ENCODE peak calls at places on chromosomes 13 and 19, in ten cellular contexts. Z, A, Q, O, R, B, G, I, P and N are unnamed samples.

GRCh38 chr13:27263438-27263837 is 7.2 kb upstream of the RASL11A start:
- DNase-seq in G (no peak), Z (no peak), P (no peak), I (no peak), A (no peak), O (no peak), Q (no peak), R (no peak), B (no peak), N (no peak)

GRCh38 chr13:30618186-30618937 is 642 bp downstream of the USPL1 start:
- DNase-seq in Z (peak; percentile 27), P (no peak), B (peak; percentile 48), Q (no peak), A (peak; percentile 84), R (no peak), I (peak; percentile 30), G (no peak), O (peak; percentile 25), N (no peak)

GRCh38 chr13:113413178-113413897 is 40.0 kb downstream of the ADPRHL1 start:
- DNase-seq in O (no peak), A (no peak), Q (no peak), G (no peak), B (no peak), P (no peak), R (no peak), I (no peak), Z (no peak), N (no peak)

GRCh38 chr13:75489502-75490263 is 7.7 kb upstream of the TBC1D4 start:
- DNase-seq in P (no peak), Z (no peak), R (peak; percentile 69), O (peak; percentile 53), A (no peak), B (no peak), I (peak; percentile 27), G (no peak), Q (no peak), N (no peak)

GRCh38 chr13:49810825-49811526 is 18.5 kb upstream of the KPNA3 start:
- DNase-seq in Z (no peak), B (no peak), G (no peak), R (peak; percentile 83), I (no peak), A (no peak), Q (no peak), P (no peak), O (no peak), N (peak; percentile 66)

GRCh38 chr13:59880468-59880867 is 283.3 kb downstream of the DIAPH3 start:
- DNase-seq in Z (no peak), P (no peak), A (no peak), Q (no peak), R (peak; percentile 28), B (no peak), G (no peak), O (no peak), I (no peak), N (no peak)

GRCh38 chr13:48626726-48627451 is 26.8 kb upstream of the CYSLTR2 start:
- DNase-seq in P (no peak), Q (no peak), R (no peak), Z (no peak), I (no peak), O (no peak), G (no peak), A (no peak), B (peak; percentile 49), N (no peak)

GRCh38 chr19:43476606-43477005 is 11.2 kb upstream of the LYPD3 start:
- DNase-seq in I (no peak), G (no peak), O (no peak), Q (no peak), R (peak; percentile 94), P (no peak), B (peak; percentile 47), A (no peak), Z (no peak), N (no peak)

GRCh38 chr19:39413269-39413902 is 917 bp downstream of the PLEKHG2 start:
- DNase-seq in R (peak; percentile 60), O (peak; percentile 36), A (peak; percentile 91), G (peak; percentile 74), I (peak; percentile 58), P (no peak), Q (peak; percentile 71), Z (peak; percentile 39), B (peak; percentile 71), N (peak; percentile 72)

GRCh38 chr13:51262501-51263211 is 40.5 kb downstream of the FAM124A start:
- DNase-seq in O (no peak), A (no peak), Q (no peak), G (no peak), B (no peak), Z (no peak), I (no peak), P (no peak), R (no peak), N (no peak)

GRCh38 chr13:33119886-33120543 is 103.8 kb downstream of the KL start:
- DNase-seq in R (peak; percentile 39), Z (peak; percentile 50), I (no peak), A (no peak), B (no peak), P (no peak), G (peak; percentile 35), O (no peak), Q (no peak), N (no peak)

GRCh38 chr13:33262069-33262487 is 23.5 kb downstream of the STARD13 start:
- DNase-seq in O (no peak), B (peak; percentile 22), Z (no peak), P (no peak), Q (peak; percentile 65), A (no peak), G (peak; percentile 21), R (peak; percentile 70), I (peak; percentile 39), N (peak; percentile 59)

GRCh38 chr19:46813570-46814358 is 25.4 kb upstream of the SLC1A5 start:
- DNase-seq in G (peak; percentile 47), A (peak; percentile 74), R (peak; percentile 46), O (peak; percentile 75), B (peak; percentile 87), I (peak; percentile 61), Z (peak; percentile 85), Q (peak; percentile 74), P (peak; percentile 81), N (peak; percentile 59)
- H3K27ac ChIP-seq in G (peak overlapping the region; percentile 74), A (peak overlapping the region; percentile 63), R (no peak overlapping the region), O (no peak overlapping the region), B (peak overlapping the region; percentile 35), I (no peak overlapping the region), Z (peak overlapping the region; percentile 63), Q (peak overlapping the region; percentile 40), P (peak overlapping the region; percentile 88), N (no peak overlapping the region)

GRCh38 chr19:12550951-12551832 is at the start of gene ZNF564:
- DNase-seq in A (peak; percentile 96), Q (peak; percentile 96), B (peak; percentile 98), R (peak; percentile 98), I (peak; percentile 96), O (peak; percentile 96), P (peak; percentile 96), Z (peak; percentile 98), G (peak; percentile 92), N (peak; percentile 99)
- TF ChIP-seq POLR2A in A (peak; percentile 64), Q (peak; percentile 52), B (peak; percentile 71), R (no peak), I (peak; percentile 93), O (peak; percentile 69), P (peak; percentile 63), Z (peak; percentile 88), G (peak; percentile 46), N (peak; percentile 66)

DNA sequence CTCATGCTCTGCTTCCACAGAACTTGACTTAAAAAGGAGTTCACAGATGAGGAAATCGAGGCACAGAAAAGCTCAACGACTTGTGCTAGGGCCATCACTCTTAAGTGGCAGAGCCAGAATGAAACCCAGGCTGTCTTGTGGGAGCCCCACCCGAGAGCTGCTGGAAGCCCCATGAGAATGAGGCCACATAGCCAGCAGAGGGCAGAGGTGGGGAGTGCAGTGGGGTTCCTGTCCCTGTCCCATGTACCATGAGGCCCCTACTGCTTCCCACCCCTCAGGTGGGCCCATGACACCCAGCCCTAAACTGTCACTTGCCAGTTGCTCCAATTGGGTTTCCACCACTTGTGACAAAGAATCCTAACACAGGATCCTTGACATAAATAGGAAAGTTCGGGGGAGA is 175.9 kb downstream of the IRS2 start:
- DNase-seq in Z (no peak), P (peak; percentile 8), G (no peak), A (peak; percentile 83), R (no peak), O (peak; percentile 13), Q (no peak), B (no peak), I (peak; percentile 55), N (peak; percentile 50)
- TF ChIP-seq CTCF in Z (no peak), P (no peak), G (no peak), A (peak; percentile 50), R (peak; percentile 30), O (no peak), Q (no peak), B (no peak), I (peak; percentile 44), N (peak; percentile 46)

GRCh38 chr19:2064788-2065524 is 13.9 kb upstream of the MKNK2 start:
- DNase-seq in I (no peak), Z (no peak), R (no peak), A (peak; percentile 72), G (no peak), O (peak; percentile 24), Q (no peak), B (no peak), P (no peak), N (peak; percentile 78)
- H3K27ac ChIP-seq in I (peak overlapping the region; percentile 77), Z (peak overlapping the region; percentile 86), R (no peak overlapping the region), A (peak overlapping the region; percentile 67), G (peak overlapping the region; percentile 67), O (no peak overlapping the region), Q (peak overlapping the region; percentile 55), B (no peak overlapping the region), P (peak overlapping the region; percentile 99), N (peak overlapping the region; percentile 91)